ENCODE peak calls at places on chromosomes 5 and 9, in five cellular contexts. R, A, X, F and Q are unnamed samples.

GRCh38 chr9:115442054-115442453 is 324.1 kb upstream of the TNC start:
- DNase-seq in R (no peak), A (no peak), X (no peak), F (no peak), Q (no peak)

GRCh38 chr9:94900222-94901018 is 173.9 kb downstream of the AOPEP start:
- DNase-seq in R (no peak), A (no peak), X (no peak), F (no peak), Q (no peak)

GRCh38 chr9:33782395-33783152 is 12.8 kb upstream of the PRSS3 start:
- DNase-seq in R (no peak), A (no peak), X (no peak), F (no peak), Q (no peak)

GRCh38 chr5:16437974-16438373 is 27.6 kb downstream of the ZNF622 start:
- DNase-seq in R (no peak), A (no peak), X (no peak), F (no peak), Q (no peak)

GRCh38 chr5:159316519-159317383 is 13.5 kb downstream of the IL12B start:
- DNase-seq in R (no peak), A (peak), X (peak), F (peak), Q (no peak)

GRCh38 chr5:179307931-179308471 is 37.3 kb downstream of the ADAMTS2 start:
- DNase-seq in R (peak), A (no peak), X (no peak), F (no peak), Q (no peak)

GRCh38 chr9:97853844-97854695 is 1.0 kb downstream of the FOXE1 start:
- DNase-seq in R (no peak), A (peak), X (no peak), F (peak), Q (no peak)

GRCh38 chr5:75156585-75156984 is 80.1 kb downstream of the ANKRD31 start:
- DNase-seq in R (no peak), A (peak), X (no peak), F (no peak), Q (no peak)

GRCh38 chr9:126985870-126986498 is 71.4 kb downstream of the RALGPS1 start:
- DNase-seq in R (peak), A (no peak), X (peak), F (peak), Q (peak)
- H3K4me3 ChIP-seq in R (no peak), A (no peak), X (no peak), F (peak), Q (no peak)

GRCh38 chr5:42888771-42889170 is 77.1 kb upstream of the SELENOP start:
- DNase-seq in R (no peak), A (no peak), X (no peak), F (no peak), Q (no peak)

GRCh38 chr5:42889311-42889933 is 77.7 kb upstream of the SELENOP start:
- DNase-seq in R (no peak), A (peak), X (peak), F (peak), Q (no peak)

GRCh38 chr5:42898760-42899159 is 87.1 kb upstream of the SELENOP start:
- DNase-seq in R (no peak), A (no peak), X (no peak), F (no peak), Q (no peak)

GRCh38 chr5:42896523-42896922 is 84.8 kb upstream of the SELENOP start:
- DNase-seq in R (no peak), A (no peak), X (no peak), F (no peak), Q (no peak)

GRCh38 chr5:42894057-42894456 is 82.4 kb upstream of the SELENOP start:
- DNase-seq in R (no peak), A (no peak), X (no peak), F (no peak), Q (no peak)
- TF ChIP-seq CTCF in R (no peak), A (no peak), X (no peak), F (no peak), Q (no peak)

GRCh38 chr9:137269231-137269772 is 8.2 kb upstream of the TOR4A start:
- DNase-seq in R (peak), A (no peak), X (peak), F (no peak), Q (no peak)

GRCh38 chr9:137266589-137267453 is 10.7 kb upstream of the TOR4A start:
- DNase-seq in R (peak), A (no peak), X (no peak), F (no peak), Q (no peak)

GRCh38 chr9:137267933-137268355 is 9.6 kb upstream of the TOR4A start:
- DNase-seq in R (peak), A (no peak), X (no peak), F (no peak), Q (no peak)

GRCh38 chr9:137270929-137271695 is 6.4 kb upstream of the TOR4A start:
- DNase-seq in R (peak), A (no peak), X (no peak), F (no peak), Q (no peak)

DNA sequence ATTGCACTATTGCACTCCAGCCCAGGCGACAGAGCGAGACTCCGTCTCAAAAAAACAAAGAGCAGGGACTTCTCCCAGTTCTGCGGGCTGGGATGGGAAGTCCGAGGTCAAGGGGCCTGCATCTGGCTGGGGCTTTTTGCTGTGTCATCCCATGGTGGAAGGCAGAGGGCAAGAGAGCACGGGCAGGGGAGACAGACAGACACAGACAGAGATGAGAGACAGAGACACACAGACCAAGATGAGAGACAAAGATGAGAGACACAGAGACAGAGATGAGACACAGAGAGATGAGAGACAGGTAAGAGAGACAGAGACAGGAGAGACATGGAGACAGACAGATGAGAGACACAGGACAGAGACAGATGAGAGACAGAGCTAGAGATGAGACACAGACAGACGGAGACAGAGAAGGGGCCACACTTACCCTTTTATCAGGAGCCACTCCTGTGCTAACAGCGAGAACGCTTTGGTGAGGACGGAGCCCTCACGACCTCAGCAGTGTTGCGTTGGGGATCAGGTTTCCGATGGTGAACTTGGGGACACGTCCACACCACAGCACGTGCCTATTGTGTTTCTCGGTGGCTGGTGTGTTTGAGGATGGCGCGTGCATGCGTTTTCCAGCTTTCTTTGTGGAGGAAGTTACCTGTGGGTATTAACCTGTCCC is 8.9 kb upstream of the TOR4A start:
- DNase-seq in R (no peak), A (no peak), X (no peak), F (no peak), Q (no peak)
- H3K4me3 ChIP-seq in R (no peak), A (no peak), X (no peak), F (no peak), Q (peak)

GRCh38 chr5:128673411-128673957 is 135.4 kb upstream of the FBN2 start:
- DNase-seq in R (no peak), A (no peak), X (no peak), F (no peak), Q (no peak)

GRCh38 chr5:128673970-128674369 is 135.9 kb upstream of the FBN2 start:
- DNase-seq in R (no peak), A (no peak), X (no peak), F (no peak), Q (no peak)

GRCh38 chr5:128671861-128672414 is 133.9 kb upstream of the FBN2 start:
- DNase-seq in R (no peak), A (no peak), X (no peak), F (no peak), Q (no peak)

GRCh38 chr5:128674837-128675446 is 136.9 kb upstream of the FBN2 start:
- DNase-seq in R (no peak), A (peak), X (peak), F (peak), Q (no peak)

GRCh38 chr5:128673010-128673409 is 135.0 kb upstream of the FBN2 start:
- DNase-seq in R (no peak), A (no peak), X (no peak), F (no peak), Q (no peak)
- TF ChIP-seq CTCF in R (no peak), A (no peak), X (no peak), F (no peak), Q (no peak)

GRCh38 chr9:6218099-6218502 is 2.5 kb downstream of the IL33 start:
- DNase-seq in R (no peak), A (no peak), X (no peak), F (no peak), Q (no peak)
- H3K4me3 ChIP-seq in R (no peak), A (no peak), X (no peak), F (peak), Q (peak)

GRCh38 chr5:1203311-1203967 is 2.0 kb downstream of the SLC6A19 start:
- DNase-seq in R (peak), A (no peak), X (no peak), F (no peak), Q (no peak)

GRCh38 chr5:1205255-1206180 is 4.1 kb downstream of the SLC6A19 start:
- DNase-seq in R (peak), A (no peak), X (no peak), F (no peak), Q (no peak)

GRCh38 chr5:1202798-1203185 is 1.4 kb downstream of the SLC6A19 start:
- DNase-seq in R (peak), A (no peak), X (no peak), F (no peak), Q (no peak)

GRCh38 chr5:1203968-1204692 is 2.7 kb downstream of the SLC6A19 start:
- DNase-seq in R (peak), A (no peak), X (no peak), F (no peak), Q (no peak)

GRCh38 chr5:1204693-1205242 is 3.4 kb downstream of the SLC6A19 start:
- DNase-seq in R (peak), A (peak), X (no peak), F (peak), Q (no peak)
- TF ChIP-seq CTCF in R (peak), A (peak), X (peak), F (peak), Q (no peak)